ENCODE peak calls at places on chromosomes 13 and 19, in eight cellular contexts. R is cardiac muscle cell, X is mucosa of descending colon, S is heart left ventricle, N is retinal pigment epithelial cell, Y is psoas muscle, F is cardiac fibroblast, K is neural progenitor cell. P is an unnamed sample.

GRCh38 chr13:27171830-27172494 is 351 bp upstream of the USP12 start:
- DNase-seq in R (peak), X (peak), S (peak), N (peak), Y (peak), F (peak), K (peak), P (peak)

GRCh38 chr13:46588019-46588418 is 35.0 kb downstream of the LRCH1 start:
- DNase-seq in R (no peak), X (no peak), S (no peak), N (no peak), Y (no peak), F (no peak), K (no peak), P (no peak)

GRCh38 chr19:7744871-7745270 is 2.5 kb downstream of the CD209 start:
- DNase-seq in R (no peak), X (no peak), S (no peak), N (no peak), Y (no peak), F (no peak), K (no peak), P (no peak)

GRCh38 chr19:53894736-53895135 is 12.7 kb downstream of the PRKCG start:
- DNase-seq in R (no peak), X (no peak), S (no peak), N (no peak), Y (peak), F (no peak), K (no peak), P (no peak)

GRCh38 chr13:87244256-87244870 is 426.8 kb upstream of the SLITRK5 start:
- DNase-seq in R (no peak), X (no peak), S (no peak), N (no peak), Y (no peak), F (no peak), K (no peak), P (peak)

GRCh38 chr13:60398949-60399589 is 2.0 kb downstream of the TDRD3 start:
- DNase-seq in R (peak), X (peak), S (no peak), N (peak), Y (no peak), F (no peak), K (no peak), P (peak)

GRCh38 chr13:43664700-43665191 is 122.0 kb downstream of the ENOX1 start:
- DNase-seq in R (peak), X (peak), S (no peak), N (peak), Y (no peak), F (peak), K (peak), P (peak)

GRCh38 chr19:53549354-53549753 is 11.4 kb downstream of the ZNF331 start:
- DNase-seq in R (peak), X (no peak), S (no peak), N (no peak), Y (no peak), F (peak), K (no peak), P (peak)

GRCh38 chr19:54329476-54330165 is 9.3 kb downstream of the LILRA4 start:
- DNase-seq in R (no peak), X (no peak), S (no peak), N (no peak), Y (no peak), F (no peak), K (no peak), P (no peak)

GRCh38 chr19:56477429-56478338 is 539 bp upstream of the ZNF667 start:
- DNase-seq in R (peak), X (peak), S (peak), N (peak), Y (peak), F (peak), K (peak), P (peak)

GRCh38 chr13:60134376-60134775 is 29.4 kb downstream of the DIAPH3 start:
- DNase-seq in R (peak), X (no peak), S (no peak), N (no peak), Y (no peak), F (peak), K (peak), P (peak)

GRCh38 chr19:15110418-15110815 is 3.2 kb downstream of the SYDE1 start:
- DNase-seq in R (no peak), X (no peak), S (no peak), N (no peak), Y (no peak), F (no peak), K (no peak), P (no peak)

GRCh38 chr19:4181053-4181508 is 1.3 kb downstream of the SIRT6 start:
- DNase-seq in R (no peak), X (peak), S (no peak), N (no peak), Y (no peak), F (no peak), K (no peak), P (no peak)

GRCh38 chr13:21638319-21639282 is 32.3 kb upstream of the FGF9 start:
- DNase-seq in R (peak), X (peak), S (no peak), N (no peak), Y (no peak), F (peak), K (no peak), P (peak)

GRCh38 chr13:94494021-94494420 is 14.5 kb upstream of the DCT start:
- DNase-seq in R (no peak), X (no peak), S (no peak), N (no peak), Y (no peak), F (no peak), K (no peak), P (no peak)

GRCh38 chr13:113049521-113049941 is 56.1 kb upstream of the F7 start:
- DNase-seq in R (no peak), X (no peak), S (peak), N (no peak), Y (peak), F (no peak), K (no peak), P (no peak)

GRCh38 chr19:50663280-50663790 is 14.1 kb downstream of the C19orf81 start:
- DNase-seq in R (no peak), X (no peak), S (no peak), N (no peak), Y (no peak), F (no peak), K (no peak), P (no peak)

GRCh38 chr13:90502143-90502542 is 845.3 kb upstream of the MIR17HG start:
- DNase-seq in R (no peak), X (no peak), S (peak), N (no peak), Y (no peak), F (no peak), K (no peak), P (no peak)

GRCh38 chr13:68190826-68191225 is 960.7 kb upstream of the PCDH9 start:
- DNase-seq in R (no peak), X (no peak), S (no peak), N (peak), Y (no peak), F (no peak), K (no peak), P (peak)

GRCh38 chr13:40180776-40181175 is 485.7 kb downstream of the FOXO1 start:
- DNase-seq in R (no peak), X (no peak), S (no peak), N (no peak), Y (no peak), F (no peak), K (no peak), P (no peak)

GRCh38 chr13:32897296-32897695 is 118.9 kb upstream of the KL start:
- DNase-seq in R (no peak), X (no peak), S (no peak), N (no peak), Y (no peak), F (no peak), K (no peak), P (no peak)

GRCh38 chr19:3868770-3869456 is at the start of gene ZFR2:
- DNase-seq in R (no peak), X (no peak), S (no peak), N (no peak), Y (no peak), F (no peak), K (peak), P (no peak)

GRCh38 chr13:39527961-39528720 is 74.9 kb downstream of the LHFPL6 start:
- DNase-seq in R (peak), X (no peak), S (peak), N (peak), Y (no peak), F (peak), K (no peak), P (peak)

GRCh38 chr19:23992348-23992747 is 77.7 kb downstream of the ZNF726 start:
- DNase-seq in R (no peak), X (no peak), S (no peak), N (no peak), Y (no peak), F (no peak), K (no peak), P (no peak)

GRCh38 chr19:2353159-2353894 is 6.7 kb upstream of the TMPRSS9 start:
- DNase-seq in R (no peak), X (no peak), S (no peak), N (no peak), Y (no peak), F (no peak), K (no peak), P (no peak)

GRCh38 chr19:16380943-16381755 is 56.5 kb downstream of the KLF2 start:
- DNase-seq in R (no peak), X (no peak), S (no peak), N (no peak), Y (peak), F (no peak), K (no peak), P (no peak)

GRCh38 chr19:46487802-46488445 is 7.7 kb downstream of the PNMA8B start:
- DNase-seq in R (peak), X (peak), S (peak), N (no peak), Y (peak), F (peak), K (peak), P (peak)

GRCh38 chr19:46972301-46972700 is 47.3 kb upstream of the NPAS1 start:
- DNase-seq in R (peak), X (no peak), S (no peak), N (no peak), Y (peak), F (peak), K (no peak), P (peak)

GRCh38 chr13:43229506-43229905 is 206.1 kb downstream of the DNAJC15 start:
- DNase-seq in R (peak), X (no peak), S (no peak), N (no peak), Y (no peak), F (peak), K (no peak), P (peak)

GRCh38 chr19:17293605-17294004 is 9.6 kb downstream of the ABHD8 start:
- DNase-seq in R (no peak), X (no peak), S (no peak), N (no peak), Y (no peak), F (no peak), K (no peak), P (no peak)

GRCh38 chr19:19460761-19461265 is 54.5 kb downstream of the TSSK6 start:
- DNase-seq in R (peak), X (peak), S (peak), N (no peak), Y (peak), F (peak), K (peak), P (no peak)
- H3K4me3 ChIP-seq in R (no peak), X (no peak), S (no peak), N (no peak), Y (peak), F (no peak), K (no peak), P (no peak)

GRCh38 chr19:45362291-45362690 is 8.1 kb downstream of the ERCC2 start:
- DNase-seq in R (no peak), X (no peak), S (no peak), N (no peak), Y (no peak), F (no peak), K (no peak), P (no peak)

GRCh38 chr19:45364696-45365095 is 5.7 kb downstream of the ERCC2 start:
- DNase-seq in R (no peak), X (no peak), S (no peak), N (no peak), Y (no peak), F (no peak), K (no peak), P (no peak)

GRCh38 chr19:45361608-45362007 is 8.8 kb downstream of the ERCC2 start:
- DNase-seq in R (no peak), X (no peak), S (no peak), N (no peak), Y (no peak), F (no peak), K (no peak), P (no peak)

GRCh38 chr19:45368127-45368526 is 2.2 kb downstream of the ERCC2 start:
- DNase-seq in R (no peak), X (no peak), S (no peak), N (no peak), Y (no peak), F (no peak), K (no peak), P (no peak)

GRCh38 chr19:45363861-45364459 is 6.4 kb downstream of the ERCC2 start:
- DNase-seq in R (no peak), X (no peak), S (no peak), N (no peak), Y (no peak), F (no peak), K (no peak), P (no peak)
- TF ChIP-seq CTCF in R (no peak), X (no peak), S (no peak), N (no peak), Y (no peak), F (no peak), K (no peak), P (no peak)

GRCh38 chr13:52926971-52927370 is 78.5 kb upstream of the PCDH8 start:
- DNase-seq in R (no peak), X (no peak), S (no peak), N (no peak), Y (no peak), F (no peak), K (no peak), P (no peak)
- H3K4me3 ChIP-seq in R (no peak), X (no peak), S (no peak), N (no peak), Y (no peak), F (no peak), K (no peak), P (no peak)

DNA sequence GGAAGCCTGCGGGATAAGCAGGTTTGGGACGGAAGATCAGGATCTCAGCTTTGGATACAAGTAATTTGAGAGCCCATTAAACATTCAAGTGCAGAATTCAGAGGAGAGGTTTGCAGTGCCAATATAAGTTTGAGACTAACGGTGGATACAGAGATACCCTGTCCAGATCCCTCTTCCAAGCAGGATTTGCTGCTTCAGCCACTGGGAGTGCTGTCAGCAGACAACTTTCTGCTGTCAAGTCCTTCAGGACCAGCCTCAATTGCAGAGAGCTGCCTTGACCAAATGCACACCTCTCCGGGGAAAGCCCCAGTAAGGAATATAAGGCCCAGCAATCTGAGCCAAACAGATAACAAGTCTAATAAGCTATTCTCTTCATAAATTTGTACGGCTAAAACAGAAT is 46.1 kb upstream of the ZNF780A start:
- DNase-seq in R (no peak), X (no peak), S (no peak), N (no peak), Y (no peak), F (no peak), K (no peak), P (peak)
- TF ChIP-seq CTCF in R (no peak), X (no peak), S (no peak), N (no peak), Y (no peak), F (no peak), K (no peak), P (peak)

DNA sequence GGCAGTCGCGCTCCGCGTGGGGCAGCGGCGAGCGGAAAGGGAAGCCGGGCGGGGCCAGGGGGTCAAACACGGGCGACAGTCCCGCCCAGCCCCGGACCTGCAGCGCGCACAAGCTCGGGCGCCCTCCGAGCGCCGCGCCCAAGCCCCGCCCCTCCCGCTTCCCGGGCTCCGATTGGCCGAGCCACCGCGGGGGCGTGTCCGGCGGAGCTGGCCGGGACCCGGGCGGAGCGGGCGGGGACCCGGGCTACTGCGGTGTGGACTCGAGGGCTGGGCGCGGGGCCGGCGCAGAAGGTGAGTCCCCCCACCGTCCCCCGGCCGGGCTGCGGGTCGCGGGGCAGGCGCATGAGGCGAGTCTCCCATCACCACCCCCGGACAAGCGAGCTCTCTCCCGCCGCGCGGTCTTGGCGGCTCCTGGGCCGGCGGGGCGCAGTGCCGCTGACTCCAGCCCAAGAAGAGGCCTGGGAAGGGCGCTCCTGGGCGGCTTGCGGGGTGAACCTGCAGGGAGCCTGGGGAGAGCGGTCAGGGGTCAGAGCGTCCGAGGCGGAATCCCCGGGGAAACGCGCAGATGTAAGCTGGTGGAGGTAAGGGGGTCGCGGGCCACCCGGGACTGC is at the start of gene PLEKHF1:
- DNase-seq in R (peak), X (peak), S (peak), N (no peak), Y (peak), F (peak), K (peak), P (peak)
- H3K4me3 ChIP-seq in R (peak), X (peak), S (peak), N (peak), Y (peak), F (peak), K (peak), P (peak)

DNA sequence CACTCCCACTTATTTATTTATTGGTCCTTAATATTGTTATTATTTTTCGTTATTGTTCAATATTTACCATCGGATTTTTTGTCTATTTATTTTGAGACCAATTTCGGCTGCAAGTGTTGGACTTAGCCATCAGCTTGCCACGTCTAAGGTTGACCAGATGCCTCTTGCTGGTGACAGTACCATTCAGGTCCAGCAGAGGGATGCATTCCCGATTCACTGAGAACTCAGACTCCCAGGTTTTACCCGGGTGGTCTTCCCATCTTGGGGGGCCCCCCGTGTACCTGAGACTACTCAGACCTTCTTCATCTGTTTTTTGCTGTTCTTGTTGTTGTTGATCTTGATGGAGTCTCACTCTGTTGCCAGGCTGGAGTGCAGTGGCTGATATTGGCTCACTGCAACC is 1435.2 kb downstream of the UQCRFS1 start:
- DNase-seq in R (no peak), X (no peak), S (no peak), N (no peak), Y (no peak), F (peak), K (no peak), P (peak)
- TF ChIP-seq CTCF in R (no peak), X (no peak), S (no peak), N (peak), Y (no peak), F (peak), K (no peak), P (peak)

GRCh38 chr13:22937241-22937640 is 243.5 kb upstream of the SGCG start:
- DNase-seq in R (no peak), X (no peak), S (no peak), N (no peak), Y (no peak), F (no peak), K (no peak), P (no peak)

GRCh38 chr13:22936228-22936627 is 244.6 kb upstream of the SGCG start:
- DNase-seq in R (no peak), X (no peak), S (no peak), N (no peak), Y (no peak), F (no peak), K (no peak), P (no peak)

GRCh38 chr13:22934744-22935523 is 245.8 kb upstream of the SGCG start:
- DNase-seq in R (no peak), X (no peak), S (no peak), N (no peak), Y (no peak), F (no peak), K (no peak), P (no peak)

GRCh38 chr13:22931576-22931975 is 249.2 kb upstream of the SGCG start:
- DNase-seq in R (no peak), X (no peak), S (no peak), N (no peak), Y (no peak), F (no peak), K (no peak), P (no peak)

GRCh38 chr13:22933571-22934181 is 247.1 kb upstream of the SGCG start:
- DNase-seq in R (no peak), X (no peak), S (no peak), N (no peak), Y (no peak), F (no peak), K (no peak), P (no peak)
- H3K4me3 ChIP-seq in R (no peak), X (no peak), S (no peak), N (no peak), Y (no peak), F (no peak), K (no peak), P (no peak)

DNA sequence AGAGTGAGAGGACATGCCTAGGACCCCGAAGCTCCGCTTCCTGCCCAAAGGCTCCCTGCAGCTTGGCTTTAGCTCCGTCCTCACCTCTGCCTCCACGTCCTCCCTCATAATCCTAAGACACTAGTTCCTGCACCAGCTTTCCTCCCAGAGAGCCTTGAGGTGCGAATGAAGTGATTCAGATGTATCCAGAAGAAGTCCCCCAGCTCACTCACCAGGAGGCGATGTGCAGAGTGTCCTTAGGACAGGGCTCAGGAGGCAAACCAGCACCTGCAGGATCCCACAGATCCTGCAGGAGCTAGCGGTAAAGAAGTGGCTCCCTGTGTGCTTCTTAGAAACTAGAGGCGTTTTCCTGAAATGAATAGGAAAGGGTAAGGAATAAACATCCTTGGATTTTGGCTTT is 109.7 kb downstream of the HSPH1 start:
- DNase-seq in R (no peak), X (no peak), S (no peak), N (no peak), Y (no peak), F (no peak), K (peak), P (no peak)
- TF ChIP-seq CTCF in R (no peak), X (no peak), S (no peak), N (no peak), Y (no peak), F (peak), K (no peak), P (peak)

DNA sequence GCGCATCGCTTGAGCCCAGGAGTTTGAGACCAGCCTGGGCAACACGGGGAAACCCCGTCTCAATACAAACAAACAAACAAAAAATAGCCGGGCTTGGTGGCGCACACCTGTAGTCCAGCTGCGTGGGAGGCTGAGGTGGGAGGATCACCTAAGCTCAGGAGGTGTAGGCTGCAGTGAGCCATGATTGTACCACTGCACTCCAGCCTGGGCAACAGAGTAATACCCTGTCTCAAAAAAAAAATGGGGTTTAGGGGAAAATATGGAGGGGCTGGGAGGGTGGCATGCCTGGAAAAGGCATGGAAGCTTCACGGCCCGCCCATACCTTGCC is 1.9 kb upstream of the ISYNA1 start:
- DNase-seq in R (no peak), X (no peak), S (no peak), N (no peak), Y (peak), F (no peak), K (no peak), P (no peak)
- H3K4me3 ChIP-seq in R (no peak), X (no peak), S (no peak), N (no peak), Y (no peak), F (no peak), K (peak), P (no peak)

P was measured in choroid plexus epithelial cell.